ENCODE peak calls at places on chromosomes 5 and 9, in four cellular contexts. One of them, this sample, is unnamed.

GRCh38 chr9:71937898-71938297 is 26.5 kb downstream of the C9orf85 start:
- DNase-seq in aorta: no peak
- DNase-seq in NB4: no peak
- DNase-seq in AG10803: no peak
- DNase-seq in this sample: no peak

GRCh38 chr5:160071521-160072299 is 47.5 kb downstream of the PWWP2A start:
- DNase-seq in aorta: no peak
- DNase-seq in NB4: no peak
- DNase-seq in AG10803: no peak
- DNase-seq in this sample: no peak

GRCh38 chr9:82996931-82997330 is 66.0 kb downstream of the RASEF start:
- DNase-seq in aorta: no peak
- DNase-seq in NB4: no peak
- DNase-seq in AG10803: peak; percentile 60
- DNase-seq in this sample: no peak

GRCh38 chr9:69371001-69371400 is 46.0 kb downstream of the ENTREP1 start:
- DNase-seq in aorta: no peak
- DNase-seq in NB4: no peak
- DNase-seq in AG10803: no peak
- DNase-seq in this sample: no peak

GRCh38 chr9:3900673-3901318 is 375.0 kb upstream of the RFX3 start:
- DNase-seq in aorta: no peak
- DNase-seq in NB4: peak; percentile 82
- DNase-seq in AG10803: no peak
- DNase-seq in this sample: no peak

GRCh38 chr5:16888694-16889124 is 47.4 kb downstream of the MYO10 start:
- DNase-seq in aorta: no peak
- DNase-seq in NB4: no peak
- DNase-seq in AG10803: peak; percentile 53
- DNase-seq in this sample: no peak

GRCh38 chr9:90142580-90142979 is 500.0 kb downstream of the DIRAS2 start:
- DNase-seq in aorta: no peak
- DNase-seq in NB4: peak; percentile 65
- DNase-seq in AG10803: peak; percentile 39
- DNase-seq in this sample: no peak

GRCh38 chr9:92525306-92525705 is 10.5 kb downstream of the ECM2 start:
- DNase-seq in aorta: no peak
- DNase-seq in NB4: no peak
- DNase-seq in AG10803: peak; percentile 28
- DNase-seq in this sample: no peak

GRCh38 chr5:59036274-59036961 is 453.5 kb downstream of the RAB3C start:
- DNase-seq in aorta: no peak
- DNase-seq in NB4: peak; percentile 89
- DNase-seq in AG10803: peak; percentile 97
- DNase-seq in this sample: no peak

GRCh38 chr5:60604771-60605170 is 95.2 kb downstream of the DEPDC1B start:
- DNase-seq in aorta: no peak
- DNase-seq in NB4: no peak
- DNase-seq in AG10803: peak; percentile 5
- DNase-seq in this sample: no peak

GRCh38 chr5:35890021-35890740 is 33.5 kb downstream of the IL7R start:
- DNase-seq in aorta: no peak
- DNase-seq in NB4: no peak
- DNase-seq in AG10803: no peak
- DNase-seq in this sample: no peak
- H3K4me3 ChIP-seq in aorta: no peak overlapping the region
- H3K4me3 ChIP-seq in NB4: no peak overlapping the region
- H3K4me3 ChIP-seq in AG10803: no peak overlapping the region
- H3K4me3 ChIP-seq in this sample: no peak overlapping the region

DNA sequence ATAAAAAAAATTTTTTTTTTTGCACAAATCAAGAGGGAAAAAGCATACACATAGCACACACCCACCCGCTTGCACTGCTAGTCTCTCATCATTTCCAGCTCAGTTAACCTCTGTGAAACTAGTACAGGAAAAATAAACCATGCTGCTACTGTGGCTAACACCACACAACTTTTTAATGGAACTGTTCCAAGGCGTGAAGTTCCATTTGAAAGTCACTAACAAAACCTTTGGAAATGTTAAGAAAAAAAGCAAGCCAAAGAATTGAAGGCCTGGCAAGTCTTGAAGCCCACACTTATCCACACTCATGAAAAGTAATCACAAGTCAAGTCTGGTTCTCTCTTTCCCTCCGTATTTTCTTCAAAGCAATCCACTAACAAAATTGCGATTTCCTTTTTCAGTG is 116.3 kb downstream of the FANCC start:
- DNase-seq in aorta: no peak
- DNase-seq in NB4: no peak
- DNase-seq in AG10803: no peak
- DNase-seq in this sample: no peak
- H3K4me3 ChIP-seq in aorta: no peak overlapping the region
- H3K4me3 ChIP-seq in NB4: no peak overlapping the region
- H3K4me3 ChIP-seq in AG10803: no peak overlapping the region
- H3K4me3 ChIP-seq in this sample: no peak overlapping the region

DNA sequence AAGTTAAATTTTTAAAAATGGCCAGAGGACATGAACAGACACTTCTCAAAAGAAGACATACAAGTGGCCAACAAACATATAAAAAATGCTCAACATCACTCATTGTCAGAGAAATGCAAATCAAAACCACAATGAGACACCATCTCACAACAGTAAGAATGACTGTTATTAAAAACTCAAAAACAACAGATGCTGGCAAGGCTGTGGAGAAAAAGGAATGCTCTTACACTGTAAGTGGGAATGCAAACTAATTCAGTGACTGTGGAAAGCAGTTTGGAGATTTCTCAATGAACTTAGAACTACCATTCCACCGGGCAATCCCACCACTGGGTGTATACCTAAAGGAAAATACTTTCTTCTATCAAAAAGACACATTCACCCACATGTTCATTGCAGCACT is 168.5 kb upstream of the PIK3R1 start:
- DNase-seq in aorta: no peak
- DNase-seq in NB4: no peak
- DNase-seq in AG10803: peak; percentile 96
- DNase-seq in this sample: no peak
- H3K4me3 ChIP-seq in aorta: no peak overlapping the region
- H3K4me3 ChIP-seq in NB4: no peak overlapping the region
- H3K4me3 ChIP-seq in AG10803: no peak overlapping the region
- H3K4me3 ChIP-seq in this sample: no peak overlapping the region

GRCh38 chr5:145479271-145479670 is 355.9 kb downstream of the PRELID2 start:
- DNase-seq in aorta: no peak
- DNase-seq in NB4: no peak
- DNase-seq in AG10803: peak; percentile 44
- DNase-seq in this sample: no peak
- H3K4me3 ChIP-seq in aorta: no peak overlapping the region
- H3K4me3 ChIP-seq in NB4: no peak overlapping the region
- H3K4me3 ChIP-seq in AG10803: no peak overlapping the region
- H3K4me3 ChIP-seq in this sample: no peak overlapping the region

GRCh38 chr9:129256959-129257713 is 79.1 kb upstream of the IER5L start:
- DNase-seq in aorta: peak; percentile 49
- DNase-seq in NB4: no peak
- DNase-seq in AG10803: no peak
- DNase-seq in this sample: no peak

GRCh38 chr9:129254566-129255287 is 76.7 kb upstream of the IER5L start:
- DNase-seq in aorta: peak; percentile 37
- DNase-seq in NB4: no peak
- DNase-seq in AG10803: no peak
- DNase-seq in this sample: no peak

GRCh38 chr9:129258823-129259301 is 80.8 kb upstream of the IER5L start:
- DNase-seq in aorta: peak; percentile 76
- DNase-seq in NB4: no peak
- DNase-seq in AG10803: no peak
- DNase-seq in this sample: no peak

GRCh38 chr9:129259373-129259772 is 81.3 kb upstream of the IER5L start:
- DNase-seq in aorta: peak; percentile 45
- DNase-seq in NB4: no peak
- DNase-seq in AG10803: no peak
- DNase-seq in this sample: no peak

GRCh38 chr9:129258124-129258822 is 80.2 kb upstream of the IER5L start:
- DNase-seq in aorta: peak; percentile 97
- DNase-seq in NB4: peak; percentile 60
- DNase-seq in AG10803: peak; percentile 84
- DNase-seq in this sample: peak; percentile 92
- H3K4me3 ChIP-seq in aorta: no peak overlapping the region
- H3K4me3 ChIP-seq in NB4: no peak overlapping the region
- H3K4me3 ChIP-seq in AG10803: peak overlapping the region; percentile 47
- H3K4me3 ChIP-seq in this sample: peak overlapping the region; percentile 52

GRCh38 chr5:73969195-73970059 is 343.4 kb downstream of the ARHGEF28 start:
- DNase-seq in aorta: no peak
- DNase-seq in NB4: peak; percentile 53
- DNase-seq in AG10803: no peak
- DNase-seq in this sample: no peak

GRCh38 chr5:73966411-73966810 is 340.4 kb downstream of the ARHGEF28 start:
- DNase-seq in aorta: no peak
- DNase-seq in NB4: no peak
- DNase-seq in AG10803: no peak
- DNase-seq in this sample: no peak

GRCh38 chr5:73968729-73969128 is 342.7 kb downstream of the ARHGEF28 start:
- DNase-seq in aorta: no peak
- DNase-seq in NB4: no peak
- DNase-seq in AG10803: peak; percentile 55
- DNase-seq in this sample: no peak

GRCh38 chr5:73968246-73968645 is 342.2 kb downstream of the ARHGEF28 start:
- DNase-seq in aorta: no peak
- DNase-seq in NB4: no peak
- DNase-seq in AG10803: no peak
- DNase-seq in this sample: no peak

DNA sequence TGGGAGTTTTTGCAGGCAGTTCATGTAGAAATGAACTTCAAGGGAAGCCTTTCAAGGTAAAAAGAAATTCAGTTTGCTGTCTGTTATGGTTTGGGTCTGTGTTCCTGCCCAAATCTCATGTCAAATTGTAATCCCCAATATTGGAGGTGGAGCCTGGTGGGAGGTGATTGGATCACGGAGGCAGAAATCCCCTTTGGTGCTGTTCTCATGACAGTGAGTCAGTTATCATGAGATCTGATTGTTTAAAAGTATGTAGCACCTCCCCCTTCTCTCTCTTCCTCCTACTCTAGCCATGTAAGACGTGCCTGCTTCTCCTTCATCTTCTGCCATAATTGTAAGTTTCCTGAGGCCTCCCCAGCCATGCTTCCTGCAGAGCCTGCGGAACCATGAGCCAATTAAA is 341.4 kb downstream of the ARHGEF28 start:
- DNase-seq in aorta: no peak
- DNase-seq in NB4: no peak
- DNase-seq in AG10803: no peak
- DNase-seq in this sample: no peak
- H3K4me3 ChIP-seq in aorta: no peak overlapping the region
- H3K4me3 ChIP-seq in NB4: no peak overlapping the region
- H3K4me3 ChIP-seq in AG10803: no peak overlapping the region
- H3K4me3 ChIP-seq in this sample: no peak overlapping the region

GRCh38 chr5:55926476-55926875 is 68.3 kb downstream of the IL6ST start:
- DNase-seq in aorta: no peak
- DNase-seq in NB4: no peak
- DNase-seq in AG10803: no peak
- DNase-seq in this sample: no peak

GRCh38 chr5:55924744-55925143 is 70.0 kb downstream of the IL6ST start:
- DNase-seq in aorta: no peak
- DNase-seq in NB4: no peak
- DNase-seq in AG10803: no peak
- DNase-seq in this sample: peak; percentile 36

GRCh38 chr5:55923873-55924500 is 70.8 kb downstream of the IL6ST start:
- DNase-seq in aorta: no peak
- DNase-seq in NB4: no peak
- DNase-seq in AG10803: no peak
- DNase-seq in this sample: peak; percentile 58

GRCh38 chr5:55925677-55926076 is 69.1 kb downstream of the IL6ST start:
- DNase-seq in aorta: no peak
- DNase-seq in NB4: no peak
- DNase-seq in AG10803: no peak
- DNase-seq in this sample: no peak

DNA sequence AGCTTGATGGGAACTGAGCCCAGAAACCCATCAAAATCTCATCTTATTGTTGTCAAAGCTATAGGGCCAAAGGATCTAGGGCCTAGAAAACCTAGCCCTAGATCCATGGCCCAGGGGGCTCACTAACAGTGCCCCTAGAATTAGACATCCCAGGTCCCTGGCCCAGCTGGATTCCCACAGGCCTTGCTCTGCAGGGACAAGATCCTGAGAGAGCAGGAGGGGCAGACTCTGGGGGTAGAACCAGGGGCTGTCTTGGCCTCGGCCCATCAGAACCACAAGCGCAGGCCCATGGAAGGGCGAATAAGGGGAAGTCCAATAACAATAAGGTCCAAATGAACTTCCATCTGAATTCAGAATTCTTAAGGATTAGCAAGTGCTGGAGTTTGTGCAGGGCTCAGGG is 69.6 kb downstream of the IL6ST start:
- DNase-seq in aorta: no peak
- DNase-seq in NB4: no peak
- DNase-seq in AG10803: no peak
- DNase-seq in this sample: peak; percentile 36
- H3K4me3 ChIP-seq in aorta: no peak overlapping the region
- H3K4me3 ChIP-seq in NB4: no peak overlapping the region
- H3K4me3 ChIP-seq in AG10803: no peak overlapping the region
- H3K4me3 ChIP-seq in this sample: no peak overlapping the region

DNA sequence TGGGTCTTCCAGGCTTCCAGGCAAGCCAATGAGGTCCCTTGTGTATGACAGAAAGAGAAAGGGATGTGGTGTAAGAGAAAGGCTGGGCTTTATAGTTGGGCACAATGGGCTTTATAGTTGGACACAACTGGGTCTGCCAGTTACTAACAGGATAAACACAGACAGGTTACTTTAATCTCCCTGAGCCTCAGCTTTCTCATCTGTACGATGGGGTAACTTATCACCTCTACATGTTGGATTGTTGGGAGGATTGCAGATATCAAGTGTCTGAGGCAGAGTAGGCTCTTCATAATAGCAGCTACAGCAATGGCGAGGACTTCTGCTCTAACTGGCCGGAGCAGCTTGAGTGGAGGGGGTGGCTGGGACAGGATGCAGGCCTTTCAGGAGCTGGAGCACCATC is 23.5 kb upstream of the KIF12 start:
- DNase-seq in aorta: no peak
- DNase-seq in NB4: no peak
- DNase-seq in AG10803: no peak
- DNase-seq in this sample: no peak
- H3K4me3 ChIP-seq in aorta: no peak overlapping the region
- H3K4me3 ChIP-seq in NB4: no peak overlapping the region
- H3K4me3 ChIP-seq in AG10803: no peak overlapping the region
- H3K4me3 ChIP-seq in this sample: no peak overlapping the region

DNA sequence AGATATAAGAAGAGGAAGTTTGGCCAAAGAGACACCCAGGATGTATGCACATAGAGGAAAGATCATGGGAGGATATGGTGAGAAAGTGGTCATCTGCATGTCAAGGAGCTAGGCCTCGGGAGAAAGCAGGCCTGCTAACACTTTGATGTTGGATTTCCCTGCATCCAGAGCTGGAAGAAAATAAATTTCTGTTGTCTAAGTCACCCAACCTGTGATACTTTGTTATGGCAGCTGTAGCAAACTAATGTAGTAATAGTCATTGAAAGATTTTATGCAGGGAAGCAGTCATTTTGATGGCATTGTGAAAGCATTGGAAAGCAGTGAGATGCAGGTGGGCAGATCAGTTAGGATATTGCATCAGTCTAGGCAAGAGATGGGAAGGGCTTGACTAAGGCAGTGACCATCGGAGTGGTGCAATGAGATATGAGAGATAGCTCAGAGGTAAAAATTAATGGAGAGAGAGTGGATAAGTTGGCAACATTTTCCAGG is 24.5 kb upstream of the FOCAD start:
- DNase-seq in aorta: no peak
- DNase-seq in NB4: peak; percentile 75
- DNase-seq in AG10803: no peak
- DNase-seq in this sample: no peak
- H3K4me3 ChIP-seq in aorta: no peak overlapping the region
- H3K4me3 ChIP-seq in NB4: peak overlapping the region; percentile 66
- H3K4me3 ChIP-seq in AG10803: no peak overlapping the region
- H3K4me3 ChIP-seq in this sample: no peak overlapping the region

This sample was measured in coronary artery.